ENCODE peak calls at places on chromosomes 16 and 17, in nine cellular contexts. Q, X, W, U, O, Y, I, B and F are unnamed samples.
A peak's percentile ranks its signal among the peaks of the same experiment; 100 is the strongest.

GRCh38 chr17:76548378-76549214 is 8.8 kb downstream of the PRCD start:
- DNase-seq in Q (no peak), X (no peak), W (no peak), U (no peak), O (no peak), Y (no peak), I (no peak), B (no peak), F (no peak)

GRCh38 chr17:72677714-72678390 is 414.6 kb downstream of the SLC39A11 start:
- DNase-seq in Q (no peak), X (no peak), W (no peak), U (no peak), O (no peak), Y (no peak), I (no peak), B (no peak), F (peak; percentile 82)

GRCh38 chr17:70661342-70662222 is 492.2 kb downstream of the KCNJ2 start:
- DNase-seq in Q (no peak), X (no peak), W (peak; percentile 2), U (no peak), O (no peak), Y (no peak), I (no peak), B (no peak), F (no peak)

GRCh38 chr17:29584452-29585079 is 4.9 kb downstream of the GIT1 start:
- DNase-seq in Q (peak; percentile 77), X (no peak), W (no peak), U (no peak), O (no peak), Y (no peak), I (no peak), B (no peak), F (no peak)

GRCh38 chr16:86880316-86881117 is 302.2 kb downstream of the FOXL1 start:
- DNase-seq in Q (no peak), X (no peak), W (no peak), U (no peak), O (no peak), Y (no peak), I (no peak), B (no peak), F (no peak)

GRCh38 chr16:1823821-1824220 is 2.8 kb downstream of the HAGH start:
- DNase-seq in Q (peak; percentile 81), X (peak; percentile 65), W (peak; percentile 64), U (peak; percentile 72), O (no peak), Y (no peak), I (peak; percentile 83), B (no peak), F (peak; percentile 63)

GRCh38 chr16:56551796-56552738 is 12.8 kb upstream of the MT4 start:
- DNase-seq in Q (peak; percentile 74), X (peak; percentile 62), W (no peak), U (no peak), O (no peak), Y (no peak), I (peak; percentile 22), B (no peak), F (no peak)

GRCh38 chr17:32936157-32936893 is 8.4 kb downstream of the TMEM98 start:
- DNase-seq in Q (no peak), X (no peak), W (no peak), U (no peak), O (no peak), Y (no peak), I (no peak), B (no peak), F (no peak)

GRCh38 chr16:77297996-77298637 is 98.9 kb downstream of the SYCE1L start:
- DNase-seq in Q (no peak), X (no peak), W (no peak), U (no peak), O (no peak), Y (no peak), I (no peak), B (no peak), F (no peak)

GRCh38 chr16:80200079-80200478 is 340.7 kb upstream of the DYNLRB2 start:
- DNase-seq in Q (no peak), X (no peak), W (no peak), U (no peak), O (no peak), Y (no peak), I (no peak), B (no peak), F (no peak)

GRCh38 chr17:77324227-77324626 is 183.5 kb downstream of the SEC14L1 start:
- DNase-seq in Q (peak; percentile 5), X (no peak), W (no peak), U (no peak), O (no peak), Y (no peak), I (no peak), B (no peak), F (no peak)

GRCh38 chr16:85935957-85936760 is 37.2 kb downstream of the IRF8 start:
- DNase-seq in Q (no peak), X (peak; percentile 52), W (no peak), U (no peak), O (no peak), Y (peak; percentile 74), I (peak; percentile 91), B (no peak), F (no peak)

GRCh38 chr17:29569245-29569950 is 897 bp downstream of the TP53I13 start:
- DNase-seq in Q (peak; percentile 29), X (no peak), W (no peak), U (peak; percentile 15), O (no peak), Y (no peak), I (no peak), B (no peak), F (no peak)

GRCh38 chr16:66510298-66510697 is 39.6 kb downstream of the TK2 start:
- DNase-seq in Q (peak; percentile 25), X (no peak), W (no peak), U (no peak), O (no peak), Y (no peak), I (no peak), B (no peak), F (no peak)

GRCh38 chr17:41523225-41523593 is 4.5 kb upstream of the KRT15 start:
- DNase-seq in Q (no peak), X (no peak), W (no peak), U (no peak), O (no peak), Y (no peak), I (no peak), B (no peak), F (no peak)

GRCh38 chr17:37446027-37446426 is 39.3 kb downstream of the TADA2A start:
- DNase-seq in Q (no peak), X (no peak), W (peak; percentile 47), U (peak; percentile 86), O (no peak), Y (no peak), I (peak; percentile 58), B (peak; percentile 76), F (no peak)

GRCh38 chr16:14302399-14303181 is 231.5 kb downstream of the MRTFB start:
- DNase-seq in Q (no peak), X (no peak), W (peak; percentile 43), U (peak; percentile 79), O (no peak), Y (peak; percentile 39), I (peak; percentile 49), B (no peak), F (peak; percentile 31)

DNA sequence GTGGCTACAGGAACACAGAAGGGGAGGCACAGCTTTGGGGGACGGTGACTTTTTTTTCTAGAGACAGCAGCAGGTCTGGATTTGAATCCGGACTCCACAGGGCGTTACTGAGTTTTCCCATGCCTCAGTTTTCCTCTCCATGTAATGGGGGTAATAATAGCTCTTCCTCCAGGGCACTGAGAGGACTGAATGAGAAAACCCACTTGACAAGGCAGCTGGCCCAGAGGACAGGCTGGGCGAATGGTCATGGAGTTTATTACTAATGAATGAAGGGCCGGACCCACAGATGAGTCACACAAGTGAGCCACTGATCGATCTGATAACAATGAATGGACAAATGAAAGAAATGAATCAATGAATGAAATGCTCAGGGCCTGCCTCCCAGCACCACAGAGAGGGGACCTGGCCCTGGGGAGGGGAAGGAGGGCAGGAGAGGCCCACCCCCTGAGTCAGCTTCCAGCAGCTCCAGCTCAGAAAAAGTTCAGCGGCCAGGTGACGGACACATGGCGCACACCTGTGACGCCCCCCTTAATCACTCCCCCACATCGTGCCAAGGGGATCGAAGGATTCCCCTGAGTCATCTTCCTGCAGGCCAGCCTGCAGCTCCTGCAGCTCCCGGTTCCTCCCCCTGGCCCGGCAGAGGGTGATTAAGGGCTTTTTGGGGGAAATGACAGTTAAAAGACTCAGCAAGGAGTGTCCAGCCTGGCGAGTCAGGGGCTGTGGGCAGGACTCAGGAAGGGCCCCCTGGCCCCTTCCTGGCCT is 54.3 kb downstream of the SOCS1 start:
- DNase-seq in Q (no peak), X (no peak), W (peak; percentile 29), U (peak; percentile 45), O (peak; percentile 46), Y (no peak), I (peak; percentile 36), B (no peak), F (peak; percentile 77)
- H3K4me3 ChIP-seq in Q (no peak overlapping the region), X (no peak overlapping the region), W (no peak overlapping the region), U (no peak overlapping the region), O (no peak overlapping the region), Y (no peak overlapping the region), I (no peak overlapping the region), B (no peak overlapping the region), F (no peak overlapping the region)

DNA sequence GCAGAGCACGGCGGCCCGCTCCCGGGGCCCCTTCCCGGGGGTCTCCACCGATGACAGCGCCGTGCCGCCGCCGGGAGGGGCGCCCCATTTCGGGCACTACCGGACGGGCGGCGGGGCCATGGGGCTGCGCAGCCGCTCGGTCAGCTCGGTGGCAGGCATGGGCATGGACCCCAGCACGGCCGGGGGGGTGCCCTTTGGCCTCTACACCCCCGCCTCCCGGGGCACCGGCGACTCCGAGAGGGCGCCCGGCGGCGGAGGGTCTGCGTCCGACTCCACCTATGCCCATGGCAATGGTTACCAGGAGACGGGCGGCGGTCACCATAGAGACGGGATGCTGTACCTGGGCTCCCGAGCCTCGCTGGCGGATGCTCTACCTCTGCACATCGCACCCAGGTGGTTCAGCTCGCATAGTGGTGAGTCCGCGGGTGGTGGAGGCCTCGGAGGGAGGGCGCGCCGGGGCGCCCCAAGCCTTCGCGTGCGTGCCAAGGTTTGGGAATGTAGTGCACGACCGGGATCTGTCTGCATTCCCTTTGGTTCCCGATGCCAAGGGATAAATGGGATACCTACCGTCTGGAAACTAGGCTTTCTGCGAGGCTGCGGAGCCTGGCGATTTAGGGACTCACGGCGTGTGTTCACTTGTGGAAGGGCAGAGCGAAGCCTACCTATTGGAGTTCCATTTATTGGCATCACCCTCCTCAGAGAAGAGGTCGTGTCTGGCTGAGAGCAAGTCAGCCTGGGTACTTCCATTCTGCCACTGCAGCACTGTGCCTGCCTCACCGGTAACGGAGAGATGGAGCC is 1.1 kb downstream of the ZNRF1 start:
- DNase-seq in Q (peak; percentile 45), X (no peak), W (peak; percentile 27), U (peak; percentile 58), O (no peak), Y (peak; percentile 64), I (peak; percentile 70), B (no peak), F (no peak)
- H3K4me3 ChIP-seq in Q (peak overlapping the region; percentile 90), X (peak overlapping the region; percentile 53), W (peak overlapping the region; percentile 95), U (peak overlapping the region; percentile 100), O (peak overlapping the region; percentile 68), Y (peak overlapping the region; percentile 61), I (peak overlapping the region; percentile 84), B (peak overlapping the region; percentile 93), F (peak overlapping the region; percentile 78)

GRCh38 chr17:78357687-78358537 is 2.0 kb downstream of the SOCS3 start:
- DNase-seq in Q (no peak), X (no peak), W (no peak), U (peak; percentile 47), O (no peak), Y (no peak), I (no peak), B (no peak), F (no peak)
- H3K4me3 ChIP-seq in Q (peak overlapping the region; percentile 66), X (no peak overlapping the region), W (peak overlapping the region; percentile 88), U (peak overlapping the region; percentile 92), O (no peak overlapping the region), Y (peak overlapping the region; percentile 84), I (peak overlapping the region; percentile 54), B (peak overlapping the region; percentile 99), F (peak overlapping the region; percentile 94)

GRCh38 chr16:361872-362701 is 8.3 kb downstream of the MRPL28 start:
- DNase-seq in Q (peak; percentile 79), X (peak; percentile 78), W (peak; percentile 88), U (peak; percentile 88), O (no peak), Y (peak; percentile 74), I (peak; percentile 89), B (peak; percentile 63), F (peak; percentile 71)
- H3K4me3 ChIP-seq in Q (no peak overlapping the region), X (no peak overlapping the region), W (no peak overlapping the region), U (no peak overlapping the region), O (no peak overlapping the region), Y (no peak overlapping the region), I (no peak overlapping the region), B (no peak overlapping the region), F (no peak overlapping the region)